ENCODE peak calls at places on chromosomes 1 and 21, in five cellular contexts. A is Peyer's patch, D is body of pancreas, I is ovary, N is esophagus squamous epithelium. Z is an unnamed sample. For H3K9me3, the result is how much of the 10 kb centered on the place peaks cover.

GRCh38 chr1:78145105-78145580 is 99.4 kb downstream of the GIPC2 start:
- DNase-seq in D (peak), A (no peak), N (no peak), I (peak), Z (peak)

GRCh38 chr1:39895096-39895495 is 6.6 kb downstream of the MYCL start:
- DNase-seq in D (no peak), I (no peak), N (no peak), A (no peak), Z (no peak)

GRCh38 chr1:219926363-219926998 is 1.9 kb downstream of the SLC30A10 start:
- DNase-seq in I (no peak), D (no peak), A (no peak), N (no peak), Z (no peak)

GRCh38 chr1:236759252-236759859 is 35.7 kb upstream of the MTR start:
- DNase-seq in A (no peak), N (no peak), D (no peak), I (no peak), Z (no peak)

GRCh38 chr1:231872461-231872910 is 245.9 kb downstream of the DISC1 start:
- DNase-seq in A (no peak), D (no peak), N (no peak), I (no peak), Z (no peak)

GRCh38 chr21:41970751-41971653 is 17.2 kb upstream of the C2CD2 start:
- DNase-seq in A (peak), I (no peak), D (no peak), N (no peak), Z (no peak)

GRCh38 chr1:110203021-110203661 is 7.0 kb upstream of the KCNC4 start:
- DNase-seq in I (peak), A (no peak), D (peak), N (no peak), Z (peak)

GRCh38 chr21:41663805-41664788 is 102.8 kb downstream of the RIPK4 start:
- DNase-seq in D (no peak), N (no peak), A (peak), I (no peak), Z (no peak)

GRCh38 chr1:25756210-25756609 is 43.8 kb upstream of the SELENON start:
- DNase-seq in D (no peak), N (no peak), I (no peak), A (no peak), Z (no peak)

GRCh38 chr1:47225430-47226100 is 6.5 kb downstream of the TAL1 start:
- DNase-seq in I (no peak), N (no peak), A (no peak), D (no peak), Z (no peak)

DNA sequence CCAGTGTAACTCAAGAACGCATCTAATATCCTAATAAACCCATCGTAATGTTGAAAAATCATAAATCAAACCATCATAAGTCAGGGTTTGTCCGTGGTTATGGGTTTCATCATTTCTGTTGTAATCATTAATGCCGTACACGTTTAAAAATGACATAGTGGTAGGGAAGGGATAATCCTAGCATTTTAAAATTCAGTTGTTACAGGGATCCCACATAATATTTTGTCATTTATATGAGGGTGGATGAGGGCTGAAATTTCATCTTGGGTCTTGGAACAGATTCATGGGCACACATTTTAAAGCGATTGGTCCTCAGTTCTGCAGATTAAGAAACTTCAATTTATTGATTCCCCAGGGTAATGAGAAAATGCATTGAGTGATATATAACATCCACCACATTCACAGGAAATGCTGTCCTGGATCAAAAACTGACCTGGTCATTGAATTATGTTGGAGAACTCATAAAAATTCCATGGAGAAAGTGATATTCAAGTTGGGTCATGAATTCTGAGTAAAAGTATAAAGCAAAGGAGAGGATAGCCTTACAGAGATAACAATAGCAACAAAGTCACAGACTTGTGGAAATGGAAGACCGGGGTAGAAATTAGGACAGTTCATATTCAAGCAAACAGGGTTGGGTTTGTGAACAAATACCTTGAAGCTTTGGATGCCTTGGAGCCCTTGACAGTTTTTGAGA is 1527.3 kb upstream of the TPTE start:
- DNase-seq in A (no peak), N (no peak), I (no peak), D (no peak), Z (no peak)
- H3K9me3 ChIP-seq in A (under half), N (under half), I (under half), D (under half), Z (under half)

DNA sequence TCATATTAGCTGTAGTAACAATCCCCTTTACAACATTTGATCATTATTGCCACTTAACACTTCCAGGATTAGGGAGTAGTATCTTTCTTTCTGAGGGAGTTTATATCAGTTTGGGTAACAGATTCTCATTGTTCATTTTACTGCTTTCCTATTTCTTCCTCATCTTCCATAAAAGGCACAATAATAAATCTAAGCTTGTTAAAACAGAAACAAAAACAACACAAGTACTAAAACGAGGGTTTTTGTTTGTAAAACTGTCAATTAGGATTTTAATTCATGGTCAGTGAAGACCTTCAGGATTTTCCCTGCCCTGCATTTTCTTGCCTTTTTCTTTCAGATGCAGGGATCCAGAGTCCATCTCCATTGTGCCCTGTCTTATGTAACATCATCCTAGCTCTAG is 29.5 kb downstream of the TMED5 start:
- DNase-seq in D (no peak), I (no peak), A (no peak), N (no peak), Z (no peak)
- TF ChIP-seq POLR2A in D (no peak), I (no peak), A (no peak), N (no peak), Z (no peak)

GRCh38 chr1:108961198-108961597 is 2.1 kb downstream of the CLCC1 start:
- DNase-seq in I (no peak), A (no peak), N (no peak), D (no peak), Z (no peak)

GRCh38 chr1:108961752-108962486 is 1.4 kb downstream of the CLCC1 start:
- DNase-seq in D (no peak), N (no peak), A (no peak), I (no peak), Z (no peak)

GRCh38 chr1:108960719-108961118 is 2.6 kb downstream of the CLCC1 start:
- DNase-seq in A (no peak), N (no peak), D (no peak), I (no peak), Z (no peak)

GRCh38 chr1:108962681-108963051 is 618 bp downstream of the CLCC1 start:
- DNase-seq in N (no peak), A (peak), D (peak), I (peak), Z (no peak)

GRCh38 chr1:108963052-108963686 is at the start of gene CLCC1:
- DNase-seq in A (peak), N (peak), I (peak), D (peak), Z (peak)
- TF ChIP-seq CTCF in A (peak), N (peak), I (peak), D (no peak), Z (no peak)

GRCh38 chr1:151242442-151242841 is 12.1 kb upstream of the PSMD4 start:
- DNase-seq in I (no peak), N (no peak), D (no peak), A (no peak), Z (no peak)
- H3K9me3 ChIP-seq in I (under half), N (under half), D (under half), A (under half), Z (under half)

DNA sequence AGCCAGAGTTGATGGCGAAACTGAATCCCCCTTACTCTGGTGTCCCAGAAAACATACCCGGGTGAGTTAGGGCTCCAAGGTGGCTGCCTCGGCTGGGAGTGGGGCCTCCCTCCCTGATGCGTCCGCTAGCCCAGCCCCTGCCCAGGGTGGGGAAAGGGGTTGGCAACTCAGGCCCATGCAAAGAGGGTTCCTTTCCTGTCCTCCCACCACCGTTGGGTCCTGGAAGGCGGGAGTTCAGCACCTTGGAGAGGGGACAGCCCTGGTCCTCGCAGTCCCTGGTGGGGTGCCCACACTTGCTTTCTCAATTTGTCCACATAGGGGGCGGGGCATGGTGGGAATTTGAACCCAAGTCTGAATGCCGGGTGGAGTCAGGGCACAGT is 6.1 kb downstream of the SRM start:
- DNase-seq in N (no peak), D (peak), A (no peak), I (no peak), Z (no peak)
- TF ChIP-seq POLR2A in N (no peak), D (no peak), A (no peak), I (no peak), Z (no peak)

DNA sequence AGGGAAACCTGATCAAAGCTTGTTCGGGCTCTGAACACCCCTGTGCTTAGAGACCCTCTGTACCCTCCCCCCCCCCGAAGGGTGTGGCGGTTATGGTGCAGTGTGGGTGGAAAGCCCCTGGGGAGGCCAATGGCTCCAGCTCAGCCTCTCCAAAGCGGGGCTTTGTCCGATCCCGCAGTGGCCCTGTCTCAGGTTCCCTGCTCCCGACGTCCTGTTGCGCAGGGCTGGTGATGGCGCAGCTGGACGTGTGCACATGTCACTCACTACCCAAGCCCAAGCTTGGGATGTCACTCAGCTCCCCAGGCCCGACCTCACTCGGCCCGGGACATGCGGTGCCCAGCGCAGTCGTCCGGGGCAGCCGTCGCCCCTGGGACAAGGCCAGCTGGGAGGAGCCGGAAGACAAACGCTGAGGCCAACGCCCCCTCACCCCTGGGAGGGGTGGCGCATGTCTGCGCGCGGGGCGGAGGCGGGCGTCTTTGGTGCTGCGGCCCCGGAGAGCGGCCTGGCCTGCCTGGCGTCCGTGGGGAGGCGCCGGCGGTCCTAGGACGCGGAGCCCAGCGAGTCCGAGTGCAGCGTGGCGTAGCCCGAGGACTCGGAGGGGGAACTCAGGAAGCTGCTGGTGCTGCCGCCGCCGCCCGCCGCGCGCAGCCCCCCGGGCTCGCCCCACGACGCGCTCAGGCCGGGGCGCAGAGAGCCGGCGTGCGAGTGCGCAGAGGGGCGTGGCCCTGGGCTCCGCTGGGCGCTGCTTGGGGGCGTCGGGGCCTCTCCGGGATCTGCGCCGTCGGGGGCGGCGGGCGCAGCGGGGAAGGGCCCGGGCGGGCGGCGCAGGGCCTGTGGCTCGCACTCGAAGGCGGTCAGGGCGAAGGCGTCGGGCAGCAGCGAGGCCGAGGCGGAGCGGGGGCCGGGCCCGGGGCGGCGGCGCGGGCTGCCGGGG is 5.1 kb downstream of the HES3 start:
- DNase-seq in N (no peak), D (no peak), A (peak), I (peak), Z (no peak)
- TF ChIP-seq CTCF in N (no peak), D (no peak), A (no peak), I (no peak), Z (no peak)